ENCODE peak calls at places on chromosomes 11 and 22, in five cellular contexts. J is activated CD4-positive, alpha-beta T cell treated with anti-CD3 and anti-CD28 coated beads for 36 hours; B is NCI-H187; Y is left colon; W is glomerular endothelial cell. A is an unnamed sample.

GRCh38 chr11:66717925-66718319 is 11.1 kb downstream of the SPTBN2 start:
- DNase-seq in B (no peak), J (no peak), W (no peak), Y (no peak), A (no peak)

GRCh38 chr11:56066980-56067379 is 26.1 kb upstream of the OR8I2 start:
- DNase-seq in W (no peak), Y (no peak), J (no peak), B (no peak), A (no peak)

GRCh38 chr11:130655308-130655707 is 206.9 kb downstream of the ADAMTS15 start:
- DNase-seq in Y (no peak), W (no peak), J (no peak), B (no peak), A (no peak)

GRCh38 chr11:70650075-70650909 is 252.0 kb downstream of the CTTN start:
- DNase-seq in W (peak; percentile 10), B (no peak), Y (peak; percentile 77), J (peak; percentile 73), A (no peak)

GRCh38 chr11:58301576-58301975 is 33.5 kb upstream of the OR10W1 start:
- DNase-seq in Y (no peak), B (no peak), W (no peak), J (no peak), A (no peak)

GRCh38 chr22:49294656-49295464 is 532.8 kb downstream of the BRD1 start:
- DNase-seq in J (no peak), B (no peak), W (no peak), Y (no peak), A (no peak)

GRCh38 chr11:128695539-128696221 is 1.8 kb downstream of the FLI1 start:
- DNase-seq in W (no peak), Y (no peak), B (no peak), J (peak; percentile 49), A (no peak)

GRCh38 chr11:73311394-73311869 is 3.4 kb downstream of the ARHGEF17 start:
- DNase-seq in J (no peak), B (no peak), Y (no peak), W (no peak), A (no peak)

GRCh38 chr11:72237112-72237931 is 6.7 kb downstream of the PHOX2A start:
- DNase-seq in J (no peak), B (no peak), Y (no peak), W (no peak), A (no peak)

GRCh38 chr11:7571640-7572000 is 57.8 kb downstream of the PPFIBP2 start:
- DNase-seq in Y (peak; percentile 79), J (peak; percentile 47), W (peak; percentile 36), B (peak; percentile 87), A (peak; percentile 13)

GRCh38 chr22:38799265-38800002 is 5.5 kb upstream of the DNAL4 start:
- DNase-seq in B (no peak), W (no peak), Y (no peak), J (no peak), A (no peak)

GRCh38 chr22:27462190-27462589 is 339.4 kb downstream of the MN1 start:
- DNase-seq in B (no peak), J (no peak), Y (no peak), W (no peak), A (no peak)

GRCh38 chr11:84817998-84818397 is 809.1 kb downstream of the DLG2 start:
- DNase-seq in Y (no peak), B (no peak), J (no peak), W (no peak), A (no peak)

GRCh38 chr22:29940526-29940925 is 57.6 kb downstream of the MTMR3 start:
- DNase-seq in Y (no peak), W (no peak), J (no peak), B (no peak), A (no peak)

GRCh38 chr11:128739589-128739988 is 45.7 kb downstream of the FLI1 start:
- DNase-seq in W (no peak), Y (no peak), B (no peak), J (no peak), A (no peak)

GRCh38 chr11:130433357-130433756 is 4.9 kb upstream of the ADAMTS8 start:
- DNase-seq in Y (no peak), W (no peak), B (no peak), J (no peak), A (no peak)

GRCh38 chr11:8247312-8247711 is 16.4 kb downstream of the LMO1 start:
- DNase-seq in J (peak; percentile 59), Y (peak; percentile 52), B (no peak), W (no peak), A (no peak)

GRCh38 chr22:46107089-46107664 is 43.1 kb upstream of the PPARA start:
- DNase-seq in Y (peak; percentile 58), J (no peak), W (no peak), B (no peak), A (no peak)

GRCh38 chr11:118878187-118878586 is 5.5 kb upstream of the CXCR5 start:
- DNase-seq in J (peak; percentile 54), Y (no peak), W (no peak), B (no peak), A (no peak)

GRCh38 chr22:36184433-36185035 is 17.1 kb downstream of the APOL4 start:
- DNase-seq in J (no peak), Y (no peak), B (no peak), W (no peak), A (no peak)

GRCh38 chr22:24009227-24010017 is 1.7 kb upstream of the CABIN1 start:
- DNase-seq in W (no peak), B (no peak), J (no peak), Y (no peak), A (no peak)

GRCh38 chr11:23976776-23977380 is 520.0 kb upstream of the LUZP2 start:
- DNase-seq in J (no peak), W (no peak), Y (no peak), B (no peak), A (no peak)

A was measured in NCI-H1417 treated with DMSO at 0.1 percent for 48 hours.